ENCODE peak calls at places on chromosomes 3 and 15, in five cellular contexts. One of them, this sample, is unnamed.

GRCh38 chr3:47908744-47909143 is 105.8 kb downstream of the DHX30 start:
- DNase-seq in GM12891: no peak
- DNase-seq in HepG2: no peak
- DNase-seq in K562: no peak
- DNase-seq in GM12878: no peak
- DNase-seq in this sample: no peak

GRCh38 chr3:171772427-171773056 is 37.7 kb downstream of the PLD1 start:
- DNase-seq in GM12891: peak
- DNase-seq in HepG2: peak
- DNase-seq in K562: peak
- DNase-seq in GM12878: no peak
- DNase-seq in this sample: peak

GRCh38 chr3:135134293-135134692 is 339.2 kb downstream of the EPHB1 start:
- DNase-seq in GM12891: no peak
- DNase-seq in HepG2: no peak
- DNase-seq in K562: no peak
- DNase-seq in GM12878: no peak
- DNase-seq in this sample: no peak

GRCh38 chr3:63979093-63979492 is 44.2 kb downstream of the PSMD6 start:
- DNase-seq in GM12891: no peak
- DNase-seq in HepG2: no peak
- DNase-seq in K562: no peak
- DNase-seq in GM12878: no peak
- DNase-seq in this sample: no peak

GRCh38 chr3:133917144-133917543 is 21.5 kb upstream of the RAB6B start:
- DNase-seq in GM12891: no peak
- DNase-seq in HepG2: no peak
- DNase-seq in K562: no peak
- DNase-seq in GM12878: no peak
- DNase-seq in this sample: no peak

GRCh38 chr15:98874773-98875172 is 132.8 kb downstream of the PGPEP1L start:
- DNase-seq in GM12891: no peak
- DNase-seq in HepG2: no peak
- DNase-seq in K562: no peak
- DNase-seq in GM12878: no peak
- DNase-seq in this sample: no peak

GRCh38 chr15:81265944-81266775 is 57.8 kb downstream of the STARD5 start:
- DNase-seq in GM12891: peak
- DNase-seq in HepG2: peak
- DNase-seq in K562: peak
- DNase-seq in GM12878: no peak
- DNase-seq in this sample: peak

GRCh38 chr15:89665449-89666146 is 10.3 kb upstream of the KIF7 start:
- DNase-seq in GM12891: no peak
- DNase-seq in HepG2: no peak
- DNase-seq in K562: no peak
- DNase-seq in GM12878: no peak
- DNase-seq in this sample: no peak

GRCh38 chr15:50358805-50359204 is 3.8 kb upstream of the GABPB1 start:
- DNase-seq in GM12891: peak
- DNase-seq in HepG2: peak
- DNase-seq in K562: peak
- DNase-seq in GM12878: no peak
- DNase-seq in this sample: no peak

GRCh38 chr15:59879506-59879905 is 124.6 kb upstream of the FOXB1 start:
- DNase-seq in GM12891: no peak
- DNase-seq in HepG2: no peak
- DNase-seq in K562: no peak
- DNase-seq in GM12878: no peak
- DNase-seq in this sample: no peak

GRCh38 chr3:66500575-66501482 is at the start of gene LRIG1:
- DNase-seq in GM12891: peak
- DNase-seq in HepG2: peak
- DNase-seq in K562: peak
- DNase-seq in GM12878: peak
- DNase-seq in this sample: peak

GRCh38 chr3:46092704-46093085 is 65.4 kb upstream of the XCR1 start:
- DNase-seq in GM12891: no peak
- DNase-seq in HepG2: no peak
- DNase-seq in K562: no peak
- DNase-seq in GM12878: peak
- DNase-seq in this sample: no peak

GRCh38 chr15:25171856-25172687 is 217.3 kb downstream of the SNRPN start:
- DNase-seq in GM12891: no peak
- DNase-seq in HepG2: no peak
- DNase-seq in K562: no peak
- DNase-seq in GM12878: no peak
- DNase-seq in this sample: no peak

GRCh38 chr3:106765342-106765741 is 611.9 kb upstream of the CCDC54 start:
- DNase-seq in GM12891: no peak
- DNase-seq in HepG2: no peak
- DNase-seq in K562: no peak
- DNase-seq in GM12878: no peak
- DNase-seq in this sample: no peak

GRCh38 chr3:126519506-126520455 is 2.2 kb upstream of the UROC1 start:
- DNase-seq in GM12891: no peak
- DNase-seq in HepG2: peak
- DNase-seq in K562: no peak
- DNase-seq in GM12878: no peak
- DNase-seq in this sample: no peak

GRCh38 chr3:162142511-162142910 is 645.9 kb downstream of the OTOL1 start:
- DNase-seq in GM12891: no peak
- DNase-seq in HepG2: no peak
- DNase-seq in K562: no peak
- DNase-seq in GM12878: no peak
- DNase-seq in this sample: no peak

GRCh38 chr15:60392986-60393811 is 4.6 kb downstream of the ANXA2 start:
- DNase-seq in GM12891: no peak
- DNase-seq in HepG2: peak
- DNase-seq in K562: peak
- DNase-seq in GM12878: no peak
- DNase-seq in this sample: no peak

GRCh38 chr15:98946301-98947255 is 61.0 kb downstream of the PGPEP1L start:
- DNase-seq in GM12891: no peak
- DNase-seq in HepG2: no peak
- DNase-seq in K562: no peak
- DNase-seq in GM12878: no peak
- DNase-seq in this sample: no peak

GRCh38 chr15:60721232-60721576 is 242.3 kb upstream of the ICE2 start:
- DNase-seq in GM12891: no peak
- DNase-seq in HepG2: no peak
- DNase-seq in K562: no peak
- DNase-seq in GM12878: no peak
- DNase-seq in this sample: no peak

GRCh38 chr3:143081844-143082778 is 37.5 kb upstream of the CHST2 start:
- DNase-seq in GM12891: peak
- DNase-seq in HepG2: no peak
- DNase-seq in K562: no peak
- DNase-seq in GM12878: peak
- DNase-seq in this sample: no peak

GRCh38 chr15:60265057-60265456 is 132.7 kb downstream of the ANXA2 start:
- DNase-seq in GM12891: no peak
- DNase-seq in HepG2: no peak
- DNase-seq in K562: no peak
- DNase-seq in GM12878: no peak
- DNase-seq in this sample: no peak

GRCh38 chr3:126081618-126082333 is 2.1 kb downstream of the SLC41A3 start:
- DNase-seq in GM12891: no peak
- DNase-seq in HepG2: peak
- DNase-seq in K562: peak
- DNase-seq in GM12878: no peak
- DNase-seq in this sample: no peak

GRCh38 chr3:128438488-128439072 is 28.1 kb downstream of the DNAJB8 start:
- DNase-seq in GM12891: no peak
- DNase-seq in HepG2: no peak
- DNase-seq in K562: peak
- DNase-seq in GM12878: no peak
- DNase-seq in this sample: no peak

GRCh38 chr3:133038089-133038730 is at the start of gene TMEM108:
- DNase-seq in GM12891: peak
- DNase-seq in HepG2: no peak
- DNase-seq in K562: peak
- DNase-seq in GM12878: no peak
- DNase-seq in this sample: no peak

GRCh38 chr15:31471731-31472430 is 145.2 kb downstream of the KLF13 start:
- DNase-seq in GM12891: no peak
- DNase-seq in HepG2: no peak
- DNase-seq in K562: no peak
- DNase-seq in GM12878: no peak
- DNase-seq in this sample: no peak

GRCh38 chr3:197465197-197465995 is 90.4 kb downstream of the BDH1 start:
- DNase-seq in GM12891: no peak
- DNase-seq in HepG2: peak
- DNase-seq in K562: no peak
- DNase-seq in GM12878: no peak
- DNase-seq in this sample: no peak

GRCh38 chr3:58824285-58824684 is 157.7 kb upstream of the FAM3D start:
- DNase-seq in GM12891: no peak
- DNase-seq in HepG2: peak
- DNase-seq in K562: peak
- DNase-seq in GM12878: no peak
- DNase-seq in this sample: no peak

GRCh38 chr3:56590814-56591213 is 33.8 kb downstream of the CCDC66 start:
- DNase-seq in GM12891: no peak
- DNase-seq in HepG2: no peak
- DNase-seq in K562: no peak
- DNase-seq in GM12878: no peak
- DNase-seq in this sample: no peak

GRCh38 chr3:134065836-134066538 is 36.3 kb upstream of the SLCO2A1 start:
- DNase-seq in GM12891: no peak
- DNase-seq in HepG2: no peak
- DNase-seq in K562: no peak
- DNase-seq in GM12878: no peak
- DNase-seq in this sample: no peak

GRCh38 chr3:6781103-6781502 is 79.8 kb upstream of the GRM7 start:
- DNase-seq in GM12891: no peak
- DNase-seq in HepG2: no peak
- DNase-seq in K562: no peak
- DNase-seq in GM12878: no peak
- DNase-seq in this sample: no peak

GRCh38 chr15:67076147-67076843 is 10.9 kb downstream of the SMAD3 start:
- DNase-seq in GM12891: no peak
- DNase-seq in HepG2: no peak
- DNase-seq in K562: peak
- DNase-seq in GM12878: no peak
- DNase-seq in this sample: no peak

GRCh38 chr3:50156991-50157493 is 1.9 kb downstream of the SEMA3F start:
- DNase-seq in GM12891: no peak
- DNase-seq in HepG2: no peak
- DNase-seq in K562: peak
- DNase-seq in GM12878: no peak
- DNase-seq in this sample: no peak
- TF ChIP-seq POLR2A in GM12891: no peak
- TF ChIP-seq POLR2A in HepG2: no peak
- TF ChIP-seq POLR2A in K562: no peak
- TF ChIP-seq POLR2A in GM12878: no peak
- TF ChIP-seq POLR2A in this sample: no peak

GRCh38 chr3:14174483-14174882 is 3.9 kb downstream of the XPC start:
- DNase-seq in GM12891: no peak
- DNase-seq in HepG2: no peak
- DNase-seq in K562: no peak
- DNase-seq in GM12878: no peak
- DNase-seq in this sample: no peak
- TF ChIP-seq POLR2AphosphoS5 in GM12891: no peak
- TF ChIP-seq POLR2AphosphoS5 in HepG2: no peak
- TF ChIP-seq POLR2AphosphoS5 in K562: no peak
- TF ChIP-seq POLR2AphosphoS5 in GM12878: no peak
- TF ChIP-seq POLR2AphosphoS5 in this sample: no peak

DNA sequence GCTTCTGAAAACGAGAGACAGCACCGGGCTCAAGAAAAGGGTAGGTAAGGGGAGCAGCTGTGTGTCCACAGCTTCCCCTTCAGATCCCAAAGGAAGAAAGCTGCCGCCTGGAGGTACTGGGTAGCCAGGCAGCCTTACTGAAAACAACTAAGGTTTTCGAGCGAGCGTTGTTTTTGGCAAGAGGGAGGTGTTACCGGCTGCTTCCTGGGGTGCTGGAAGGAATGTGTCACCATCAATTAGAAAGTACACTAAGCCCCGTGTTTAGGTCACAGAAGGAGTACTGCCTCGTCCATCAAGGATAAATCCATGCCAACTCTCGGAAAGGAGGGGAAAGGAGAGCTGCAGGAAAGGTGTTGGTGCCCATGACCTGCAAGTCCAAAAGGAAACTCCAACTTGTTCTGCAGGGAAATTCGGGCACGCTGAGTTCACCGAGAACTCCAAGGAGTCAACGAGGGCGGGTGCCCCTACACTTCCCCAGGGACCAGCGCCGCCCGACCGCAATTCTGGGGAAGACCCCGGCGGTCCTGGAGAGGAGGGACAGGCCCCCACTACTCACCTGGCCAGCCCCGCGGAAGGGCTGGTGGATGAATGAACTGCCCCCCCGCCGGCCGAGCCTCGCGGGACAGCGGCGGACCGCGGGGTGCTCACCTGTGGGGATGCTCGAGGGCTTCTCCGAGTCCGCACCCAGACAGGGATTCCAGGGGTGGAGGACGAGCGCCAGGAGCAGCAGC is 586 bp downstream of the PLOD2 start:
- DNase-seq in GM12891: no peak
- DNase-seq in HepG2: peak
- DNase-seq in K562: peak
- DNase-seq in GM12878: no peak
- DNase-seq in this sample: no peak
- TF ChIP-seq TAF1 in GM12891: no peak
- TF ChIP-seq TAF1 in HepG2: no peak
- TF ChIP-seq TAF1 in K562: no peak
- TF ChIP-seq TAF1 in GM12878: no peak
- TF ChIP-seq TAF1 in this sample: no peak

DNA sequence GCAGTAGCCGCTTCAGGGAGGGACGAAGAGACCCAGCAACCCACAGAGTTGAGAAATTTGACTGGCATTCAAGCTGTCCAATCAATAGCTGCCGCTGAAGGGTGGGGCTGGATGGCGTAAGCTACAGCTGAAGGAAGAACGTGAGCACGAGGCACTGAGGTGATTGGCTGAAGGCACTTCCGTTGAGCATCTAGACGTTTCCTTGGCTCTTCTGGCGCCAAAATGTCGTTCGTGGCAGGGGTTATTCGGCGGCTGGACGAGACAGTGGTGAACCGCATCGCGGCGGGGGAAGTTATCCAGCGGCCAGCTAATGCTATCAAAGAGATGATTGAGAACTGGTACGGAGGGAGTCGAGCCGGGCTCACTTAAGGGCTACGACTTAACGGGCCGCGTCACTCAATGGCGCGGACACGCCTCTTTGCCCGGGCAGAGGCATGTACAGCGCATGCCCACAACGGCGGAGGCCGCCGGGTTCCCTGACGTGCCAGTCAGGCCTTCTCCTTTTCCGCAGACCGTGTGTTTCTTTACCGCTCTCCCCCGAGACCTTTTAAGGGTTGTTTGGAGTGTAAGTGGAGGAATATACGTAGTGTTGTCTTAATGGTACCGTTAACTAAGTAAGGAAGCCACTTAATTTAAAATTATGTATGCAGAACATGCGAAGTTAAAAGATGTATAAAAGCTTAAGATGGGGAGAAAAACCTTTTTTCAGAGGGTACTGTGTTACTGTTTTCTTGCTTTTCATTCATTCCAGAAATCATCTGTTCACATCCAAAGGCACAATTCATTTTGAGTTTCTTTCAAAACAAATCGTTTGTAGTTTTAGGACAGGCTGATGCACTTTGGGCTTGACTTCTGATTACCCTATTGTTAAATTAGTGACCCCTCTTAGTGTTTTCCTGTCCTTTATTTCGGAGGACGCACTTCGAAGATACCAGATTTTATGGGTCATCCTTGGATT is at the start of gene MLH1:
- DNase-seq in GM12891: peak
- DNase-seq in HepG2: peak
- DNase-seq in K562: peak
- DNase-seq in GM12878: peak
- DNase-seq in this sample: peak
- TF ChIP-seq POLR2A in GM12891: peak
- TF ChIP-seq POLR2A in HepG2: peak
- TF ChIP-seq POLR2A in K562: peak
- TF ChIP-seq POLR2A in GM12878: peak
- TF ChIP-seq POLR2A in this sample: peak